ENCODE peak calls at places on chromosome 1, in nine cellular contexts. One of them, this sample, is unnamed.

GRCh38 chr1:94648225-94649007 is 106.9 kb upstream of the F3 start:
- DNase-seq in activated T-cell treated with anti-CD3 and anti-CD28 coated beads, Interleukin-2, amount 50 U/mL, for 72 hours: no peak
- DNase-seq in foreskin fibroblast: peak
- DNase-seq in H4: peak
- DNase-seq in fibroblast of mammary gland: peak
- DNase-seq in neural crest cell: no peak
- DNase-seq in NCI-H1092 treated with DMSO at 0.1 percent for 48 hours: no peak
- DNase-seq in stimulated activated CD4-positive, alpha-beta T cell treated with anti-CD3 and anti-CD28 coated beads, Interleukin-4, amount 100 ng/mL, for 1 hour: no peak
- DNase-seq in dorsolateral prefrontal cortex: no peak
- DNase-seq in this sample: no peak

GRCh38 chr1:183721041-183721440 is 67.9 kb upstream of the APOBEC4 start:
- DNase-seq in activated T-cell treated with anti-CD3 and anti-CD28 coated beads, Interleukin-2, amount 50 U/mL, for 72 hours: no peak
- DNase-seq in foreskin fibroblast: no peak
- DNase-seq in H4: no peak
- DNase-seq in fibroblast of mammary gland: no peak
- DNase-seq in neural crest cell: no peak
- DNase-seq in NCI-H1092 treated with DMSO at 0.1 percent for 48 hours: no peak
- DNase-seq in stimulated activated CD4-positive, alpha-beta T cell treated with anti-CD3 and anti-CD28 coated beads, Interleukin-4, amount 100 ng/mL, for 1 hour: no peak
- DNase-seq in dorsolateral prefrontal cortex: no peak
- DNase-seq in this sample: no peak

GRCh38 chr1:57874426-57874825 is 450.6 kb upstream of the DAB1 start:
- DNase-seq in activated T-cell treated with anti-CD3 and anti-CD28 coated beads, Interleukin-2, amount 50 U/mL, for 72 hours: no peak
- DNase-seq in foreskin fibroblast: no peak
- DNase-seq in H4: no peak
- DNase-seq in fibroblast of mammary gland: peak
- DNase-seq in neural crest cell: no peak
- DNase-seq in NCI-H1092 treated with DMSO at 0.1 percent for 48 hours: no peak
- DNase-seq in stimulated activated CD4-positive, alpha-beta T cell treated with anti-CD3 and anti-CD28 coated beads, Interleukin-4, amount 100 ng/mL, for 1 hour: no peak
- DNase-seq in dorsolateral prefrontal cortex: no peak
- DNase-seq in this sample: peak

GRCh38 chr1:2110191-2110737 is 60.1 kb downstream of the PRKCZ start:
- DNase-seq in activated T-cell treated with anti-CD3 and anti-CD28 coated beads, Interleukin-2, amount 50 U/mL, for 72 hours: no peak
- DNase-seq in foreskin fibroblast: no peak
- DNase-seq in H4: no peak
- DNase-seq in fibroblast of mammary gland: no peak
- DNase-seq in neural crest cell: no peak
- DNase-seq in NCI-H1092 treated with DMSO at 0.1 percent for 48 hours: no peak
- DNase-seq in stimulated activated CD4-positive, alpha-beta T cell treated with anti-CD3 and anti-CD28 coated beads, Interleukin-4, amount 100 ng/mL, for 1 hour: no peak
- DNase-seq in dorsolateral prefrontal cortex: no peak
- DNase-seq in this sample: no peak

GRCh38 chr1:92411511-92411910 is 75.2 kb downstream of the GFI1 start:
- DNase-seq in activated T-cell treated with anti-CD3 and anti-CD28 coated beads, Interleukin-2, amount 50 U/mL, for 72 hours: peak
- DNase-seq in foreskin fibroblast: peak
- DNase-seq in H4: peak
- DNase-seq in fibroblast of mammary gland: peak
- DNase-seq in neural crest cell: no peak
- DNase-seq in NCI-H1092 treated with DMSO at 0.1 percent for 48 hours: no peak
- DNase-seq in stimulated activated CD4-positive, alpha-beta T cell treated with anti-CD3 and anti-CD28 coated beads, Interleukin-4, amount 100 ng/mL, for 1 hour: no peak
- DNase-seq in dorsolateral prefrontal cortex: no peak
- DNase-seq in this sample: no peak

GRCh38 chr1:4059270-4059669 is 159.2 kb upstream of the C1orf174 start:
- DNase-seq in activated T-cell treated with anti-CD3 and anti-CD28 coated beads, Interleukin-2, amount 50 U/mL, for 72 hours: no peak
- DNase-seq in foreskin fibroblast: no peak
- DNase-seq in H4: no peak
- DNase-seq in fibroblast of mammary gland: no peak
- DNase-seq in neural crest cell: no peak
- DNase-seq in NCI-H1092 treated with DMSO at 0.1 percent for 48 hours: no peak
- DNase-seq in stimulated activated CD4-positive, alpha-beta T cell treated with anti-CD3 and anti-CD28 coated beads, Interleukin-4, amount 100 ng/mL, for 1 hour: no peak
- DNase-seq in dorsolateral prefrontal cortex: no peak
- DNase-seq in this sample: no peak

GRCh38 chr1:202018476-202019234 is 8.3 kb downstream of the ELF3 start:
- DNase-seq in activated T-cell treated with anti-CD3 and anti-CD28 coated beads, Interleukin-2, amount 50 U/mL, for 72 hours: no peak
- DNase-seq in foreskin fibroblast: no peak
- DNase-seq in H4: peak
- DNase-seq in fibroblast of mammary gland: no peak
- DNase-seq in neural crest cell: no peak
- DNase-seq in NCI-H1092 treated with DMSO at 0.1 percent for 48 hours: peak
- DNase-seq in stimulated activated CD4-positive, alpha-beta T cell treated with anti-CD3 and anti-CD28 coated beads, Interleukin-4, amount 100 ng/mL, for 1 hour: no peak
- DNase-seq in dorsolateral prefrontal cortex: no peak
- DNase-seq in this sample: peak

GRCh38 chr1:7478142-7478796 is 292.8 kb upstream of the VAMP3 start:
- DNase-seq in activated T-cell treated with anti-CD3 and anti-CD28 coated beads, Interleukin-2, amount 50 U/mL, for 72 hours: no peak
- DNase-seq in foreskin fibroblast: no peak
- DNase-seq in H4: no peak
- DNase-seq in fibroblast of mammary gland: no peak
- DNase-seq in neural crest cell: no peak
- DNase-seq in NCI-H1092 treated with DMSO at 0.1 percent for 48 hours: no peak
- DNase-seq in stimulated activated CD4-positive, alpha-beta T cell treated with anti-CD3 and anti-CD28 coated beads, Interleukin-4, amount 100 ng/mL, for 1 hour: no peak
- DNase-seq in dorsolateral prefrontal cortex: peak
- DNase-seq in this sample: no peak

GRCh38 chr1:46530791-46531409 is 20.5 kb downstream of the KNCN start:
- DNase-seq in activated T-cell treated with anti-CD3 and anti-CD28 coated beads, Interleukin-2, amount 50 U/mL, for 72 hours: no peak
- DNase-seq in foreskin fibroblast: no peak
- DNase-seq in H4: no peak
- DNase-seq in fibroblast of mammary gland: no peak
- DNase-seq in neural crest cell: no peak
- DNase-seq in NCI-H1092 treated with DMSO at 0.1 percent for 48 hours: no peak
- DNase-seq in stimulated activated CD4-positive, alpha-beta T cell treated with anti-CD3 and anti-CD28 coated beads, Interleukin-4, amount 100 ng/mL, for 1 hour: no peak
- DNase-seq in dorsolateral prefrontal cortex: no peak
- DNase-seq in this sample: no peak

GRCh38 chr1:153626477-153626928 is 802 bp downstream of the S100A13 start:
- DNase-seq in activated T-cell treated with anti-CD3 and anti-CD28 coated beads, Interleukin-2, amount 50 U/mL, for 72 hours: no peak
- DNase-seq in foreskin fibroblast: no peak
- DNase-seq in H4: no peak
- DNase-seq in fibroblast of mammary gland: no peak
- DNase-seq in neural crest cell: no peak
- DNase-seq in NCI-H1092 treated with DMSO at 0.1 percent for 48 hours: no peak
- DNase-seq in stimulated activated CD4-positive, alpha-beta T cell treated with anti-CD3 and anti-CD28 coated beads, Interleukin-4, amount 100 ng/mL, for 1 hour: no peak
- DNase-seq in dorsolateral prefrontal cortex: no peak
- DNase-seq in this sample: no peak

GRCh38 chr1:54118704-54119103 is 34.1 kb downstream of the CDCP2 start:
- DNase-seq in activated T-cell treated with anti-CD3 and anti-CD28 coated beads, Interleukin-2, amount 50 U/mL, for 72 hours: no peak
- DNase-seq in foreskin fibroblast: peak
- DNase-seq in H4: no peak
- DNase-seq in fibroblast of mammary gland: peak
- DNase-seq in neural crest cell: no peak
- DNase-seq in NCI-H1092 treated with DMSO at 0.1 percent for 48 hours: no peak
- DNase-seq in stimulated activated CD4-positive, alpha-beta T cell treated with anti-CD3 and anti-CD28 coated beads, Interleukin-4, amount 100 ng/mL, for 1 hour: no peak
- DNase-seq in dorsolateral prefrontal cortex: no peak
- DNase-seq in this sample: no peak

GRCh38 chr1:6166655-6167390 is 13.3 kb downstream of the CHD5 start:
- DNase-seq in activated T-cell treated with anti-CD3 and anti-CD28 coated beads, Interleukin-2, amount 50 U/mL, for 72 hours: no peak
- DNase-seq in foreskin fibroblast: no peak
- DNase-seq in H4: no peak
- DNase-seq in fibroblast of mammary gland: no peak
- DNase-seq in neural crest cell: no peak
- DNase-seq in NCI-H1092 treated with DMSO at 0.1 percent for 48 hours: no peak
- DNase-seq in stimulated activated CD4-positive, alpha-beta T cell treated with anti-CD3 and anti-CD28 coated beads, Interleukin-4, amount 100 ng/mL, for 1 hour: no peak
- DNase-seq in dorsolateral prefrontal cortex: no peak
- DNase-seq in this sample: no peak

GRCh38 chr1:111895456-111895855 is 94.0 kb downstream of the KCND3 start:
- DNase-seq in activated T-cell treated with anti-CD3 and anti-CD28 coated beads, Interleukin-2, amount 50 U/mL, for 72 hours: no peak
- DNase-seq in foreskin fibroblast: peak
- DNase-seq in H4: no peak
- DNase-seq in fibroblast of mammary gland: peak
- DNase-seq in neural crest cell: no peak
- DNase-seq in NCI-H1092 treated with DMSO at 0.1 percent for 48 hours: no peak
- DNase-seq in stimulated activated CD4-positive, alpha-beta T cell treated with anti-CD3 and anti-CD28 coated beads, Interleukin-4, amount 100 ng/mL, for 1 hour: no peak
- DNase-seq in dorsolateral prefrontal cortex: peak
- DNase-seq in this sample: no peak